ENCODE peak calls at places on chromosomes 11 and 22, in six cellular contexts. A, G, R, Q, S and E are unnamed samples.

GRCh38 chr11:76617553-76618265 is 52.8 kb downstream of the LRRC32 start:
- DNase-seq in S (no peak), R (no peak), A (no peak), G (no peak), Q (peak; percentile 55), E (no peak)

GRCh38 chr11:34206598-34207300 is 101.3 kb downstream of the NAT10 start:
- DNase-seq in G (no peak), A (peak; percentile 41), S (no peak), R (no peak), Q (no peak), E (no peak)

GRCh38 chr11:68266121-68266891 is 5.5 kb downstream of the C11orf24 start:
- DNase-seq in G (peak; percentile 83), A (no peak), S (peak; percentile 93), Q (no peak), R (no peak), E (no peak)

GRCh38 chr11:62948765-62949320 is 27.7 kb upstream of the CHRM1 start:
- DNase-seq in S (no peak), G (no peak), Q (no peak), R (no peak), A (no peak), E (no peak)

GRCh38 chr11:59216654-59217640 is 4.2 kb upstream of the MPEG1 start:
- DNase-seq in G (peak; percentile 66), Q (no peak), A (no peak), S (peak; percentile 97), R (no peak), E (no peak)

GRCh38 chr11:2258501-2259465 is 11.6 kb downstream of the ASCL2 start:
- DNase-seq in A (no peak), S (no peak), G (no peak), Q (no peak), R (no peak), E (no peak)

GRCh38 chr11:13487661-13488030 is 8.2 kb downstream of the PTH start:
- DNase-seq in Q (peak; percentile 11), A (peak; percentile 16), R (peak; percentile 23), S (peak; percentile 47), G (peak; percentile 25), E (peak; percentile 91)

GRCh38 chr11:94175545-94175944 is 46.9 kb downstream of the PANX1 start:
- DNase-seq in Q (peak; percentile 46), R (no peak), S (no peak), G (no peak), A (peak; percentile 69), E (no peak)

GRCh38 chr11:81301426-81301825 is 1432.2 kb downstream of the FAM181B start:
- DNase-seq in G (no peak), S (no peak), Q (no peak), R (no peak), A (no peak), E (no peak)

GRCh38 chr11:26578998-26579635 is 7.1 kb upstream of the MUC15 start:
- DNase-seq in R (no peak), Q (no peak), G (no peak), A (no peak), S (no peak), E (no peak)

GRCh38 chr22:47443836-47444745 is 681.6 kb downstream of the TBC1D22A start:
- DNase-seq in R (no peak), G (no peak), S (no peak), A (no peak), Q (no peak), E (no peak)

GRCh38 chr22:27476318-27476717 is 325.2 kb downstream of the MN1 start:
- DNase-seq in G (no peak), A (no peak), R (no peak), Q (no peak), S (no peak), E (no peak)

GRCh38 chr22:44870021-44870420 is 117.6 kb downstream of the ARHGAP8 start:
- DNase-seq in Q (no peak), A (peak; percentile 85), G (no peak), R (no peak), S (no peak), E (peak; percentile 82)

GRCh38 chr22:20810645-20811044 is 36.7 kb downstream of the SERPIND1 start:
- DNase-seq in Q (no peak), A (no peak), S (no peak), R (peak; percentile 62), G (no peak), E (no peak)

GRCh38 chr22:20238567-20239062 is 29.5 kb downstream of the RTN4R start:
- DNase-seq in G (peak; percentile 96), R (peak; percentile 73), A (peak; percentile 98), Q (no peak), S (peak; percentile 58), E (peak; percentile 63)

GRCh38 chr11:93655047-93655446 is 6.4 kb upstream of the CEP295 start:
- DNase-seq in A (no peak), S (no peak), Q (no peak), R (no peak), G (no peak), E (no peak)

GRCh38 chr11:45853616-45854219 is 6.4 kb downstream of the CRY2 start:
- DNase-seq in G (no peak), S (no peak), R (no peak), Q (no peak), A (no peak), E (no peak)

GRCh38 chr11:6303657-6304056 is 16.6 kb downstream of the CAVIN3 start:
- DNase-seq in Q (no peak), A (no peak), G (no peak), S (no peak), R (no peak), E (no peak)

GRCh38 chr11:115745545-115746265 is 241.5 kb upstream of the CADM1 start:
- DNase-seq in S (no peak), A (no peak), R (no peak), G (no peak), Q (no peak), E (no peak)

GRCh38 chr11:9700105-9700801 is 36.4 kb downstream of the SWAP70 start:
- DNase-seq in A (no peak), R (no peak), G (no peak), Q (no peak), S (no peak), E (no peak)

GRCh38 chr22:41589260-41589600 is 410 bp downstream of the PMM1 start:
- DNase-seq in S (peak; percentile 41), Q (no peak), G (no peak), A (no peak), R (no peak), E (peak; percentile 44)

GRCh38 chr11:126282361-126282741 is 542 bp upstream of the TIRAP start:
- DNase-seq in Q (peak; percentile 39), G (peak; percentile 58), S (peak; percentile 41), A (peak; percentile 68), R (peak; percentile 35), E (peak; percentile 67)

GRCh38 chr22:41598081-41598480 is 8.4 kb upstream of the PMM1 start:
- DNase-seq in A (peak; percentile 68), R (no peak), G (no peak), Q (peak; percentile 86), S (no peak), E (peak; percentile 36)

GRCh38 chr11:66316849-66317251 is at the start of gene CD248:
- DNase-seq in G (no peak), A (no peak), R (no peak), Q (peak; percentile 47), S (no peak), E (peak; percentile 64)